ENCODE peak calls at places on chromosome 18, in six cellular contexts. F is SK-N-SH, Q is H9, I is hepatocyte, A is OCI-LY7, S is GM23338. C is an unnamed sample.

GRCh38 chr18:10490401-10491289 is 35.2 kb upstream of the NAPG start:
- DNase-seq in F (no peak), Q (peak; percentile 86), I (peak; percentile 64), A (peak; percentile 95), S (peak; percentile 59), C (no peak)

GRCh38 chr18:9387891-9388290 is 53.3 kb downstream of the TWSG1 start:
- DNase-seq in F (no peak), Q (no peak), I (no peak), A (no peak), S (no peak), C (no peak)

GRCh38 chr18:52322307-52322706 is 17.7 kb upstream of the DCC start:
- DNase-seq in F (no peak), Q (no peak), I (no peak), A (no peak), S (no peak), C (no peak)

GRCh38 chr18:45171575-45172225 is 443.6 kb upstream of the SLC14A2 start:
- DNase-seq in F (no peak), Q (no peak), I (no peak), A (no peak), S (no peak), C (no peak)

GRCh38 chr18:26553943-26554342 is 5.6 kb upstream of the KCTD1 start:
- DNase-seq in F (no peak), Q (no peak), I (no peak), A (no peak), S (no peak), C (no peak)

GRCh38 chr18:50424877-50425690 is 50.2 kb downstream of the SKA1 start:
- DNase-seq in F (no peak), Q (no peak), I (peak; percentile 77), A (no peak), S (no peak), C (peak; percentile 54)

GRCh38 chr18:46756559-46757201 is at the start of gene ST8SIA5:
- DNase-seq in F (peak; percentile 74), Q (peak; percentile 79), I (no peak), A (no peak), S (peak; percentile 88), C (peak; percentile 10)

GRCh38 chr18:59502222-59502898 is 143.3 kb upstream of the LMAN1 start:
- DNase-seq in F (no peak), Q (no peak), I (peak; percentile 81), A (no peak), S (peak; percentile 25), C (peak; percentile 72)

GRCh38 chr18:32293107-32293506 is 103.3 kb downstream of the MEP1B start:
- DNase-seq in F (no peak), Q (no peak), I (no peak), A (no peak), S (no peak), C (no peak)

GRCh38 chr18:44107187-44107586 is 573.5 kb upstream of the SETBP1 start:
- DNase-seq in F (no peak), Q (no peak), I (no peak), A (no peak), S (no peak), C (peak; percentile 6)
- H3K27ac ChIP-seq in F (no peak overlapping the region), Q (no peak overlapping the region), I (no peak overlapping the region), A (no peak overlapping the region), S (no peak overlapping the region), C (no peak overlapping the region)

GRCh38 chr18:1296237-1296636 is 391.6 kb downstream of the ADCYAP1 start:
- DNase-seq in F (no peak), Q (no peak), I (no peak), A (no peak), S (peak; percentile 21), C (no peak)

GRCh38 chr18:1294229-1294628 is 389.6 kb downstream of the ADCYAP1 start:
- DNase-seq in F (no peak), Q (no peak), I (no peak), A (no peak), S (no peak), C (no peak)

GRCh38 chr18:1292167-1292566 is 387.5 kb downstream of the ADCYAP1 start:
- DNase-seq in F (no peak), Q (no peak), I (no peak), A (no peak), S (no peak), C (no peak)
- H2AFZ ChIP-seq in F (no peak overlapping the region), Q (no peak overlapping the region), I (no peak overlapping the region), A (no peak overlapping the region), S (no peak overlapping the region), C (no peak overlapping the region)

DNA sequence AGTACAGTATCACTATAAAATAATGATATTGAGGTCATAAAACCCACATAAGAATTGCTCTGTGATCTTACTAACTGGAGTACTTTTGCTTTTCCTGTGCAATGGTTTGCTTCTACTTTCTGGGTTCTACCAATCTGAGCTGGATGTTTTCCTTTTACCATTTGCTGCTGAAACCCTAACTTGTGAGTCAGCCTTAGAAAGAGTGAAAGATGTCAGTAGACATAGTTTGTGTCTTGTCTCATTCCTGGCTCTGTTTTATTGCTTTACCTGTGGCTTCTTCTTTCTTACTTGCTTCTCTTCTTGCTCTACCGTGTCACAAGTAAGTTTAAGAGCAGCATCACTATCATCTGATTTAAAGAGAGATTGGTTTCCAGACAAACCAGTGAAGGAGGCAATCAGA is 61.0 kb downstream of the MBD2 start:
- DNase-seq in F (no peak), Q (no peak), I (no peak), A (no peak), S (no peak), C (no peak)
- H3K27ac ChIP-seq in F (peak overlapping the region; percentile 38), Q (no peak overlapping the region), I (no peak overlapping the region), A (no peak overlapping the region), S (no peak overlapping the region), C (peak overlapping the region; percentile 53)

GRCh38 chr18:35040988-35041751 is at the start of gene MAPRE2:
- DNase-seq in F (peak; percentile 95), Q (peak; percentile 99), I (peak; percentile 99), A (peak; percentile 96), S (peak; percentile 99), C (peak; percentile 98)

GRCh38 chr18:35040638-35040987 is 600 bp upstream of the MAPRE2 start:
- DNase-seq in F (no peak), Q (no peak), I (no peak), A (no peak), S (no peak), C (no peak)

GRCh38 chr18:35039633-35040032 is 1.6 kb upstream of the MAPRE2 start:
- DNase-seq in F (no peak), Q (no peak), I (no peak), A (no peak), S (no peak), C (no peak)

GRCh38 chr18:35038029-35038428 is 3.2 kb upstream of the MAPRE2 start:
- DNase-seq in F (no peak), Q (no peak), I (no peak), A (no peak), S (no peak), C (no peak)

DNA sequence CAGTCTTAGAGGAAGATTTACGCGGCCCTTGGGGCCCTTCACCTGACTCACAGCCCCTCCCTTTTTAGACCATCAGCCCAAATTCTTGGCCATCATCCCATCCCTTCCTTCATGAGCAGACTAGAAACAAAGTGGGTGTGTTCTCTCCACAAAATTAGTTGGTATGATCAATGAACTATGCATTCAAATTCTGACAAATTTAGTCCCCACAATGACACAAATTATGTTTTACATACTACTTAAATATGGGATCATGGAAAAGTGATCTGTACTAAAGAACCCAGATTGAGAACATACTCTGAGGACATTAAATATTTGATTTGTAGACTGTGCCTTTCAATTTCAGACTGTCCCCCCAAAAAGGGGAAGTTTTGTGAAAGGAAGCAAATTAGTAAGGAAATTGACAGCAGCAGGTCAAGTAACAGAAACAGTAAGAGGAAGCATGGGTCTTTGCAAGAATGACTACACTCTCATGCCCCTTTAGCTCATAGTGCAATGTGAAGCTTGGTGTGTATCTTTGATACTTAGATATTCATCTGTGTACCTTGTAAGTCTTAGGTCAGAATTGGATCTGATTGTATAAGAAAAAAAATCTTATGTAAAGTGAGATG is 2.2 kb upstream of the MAPRE2 start:
- DNase-seq in F (no peak), Q (no peak), I (no peak), A (peak; percentile 60), S (no peak), C (no peak)
- H2AFZ ChIP-seq in F (no peak overlapping the region), Q (no peak overlapping the region), I (no peak overlapping the region), A (peak overlapping the region; percentile 58), S (peak overlapping the region; percentile 53), C (no peak overlapping the region)

C was measured in mesenchymal stem cell.